ENCODE peak calls at places on chromosome 15, in nine cellular contexts. F is fibroblast of the aortic adventitia, V is fibroblast of lung, C is cardiac fibroblast, Q is HCT116, I is A549, L is GM20000, P is heart left ventricle, G is tibial nerve. T is an unnamed sample.

GRCh38 chr15:100334015-100334414 is 7.8 kb downstream of the ADAMTS17 start:
- DNase-seq in F (no peak), I (no peak), G (no peak), V (no peak), L (no peak), C (no peak), P (no peak), Q (no peak), T (no peak)

GRCh38 chr15:95024388-95024787 is 793.0 kb downstream of the MCTP2 start:
- DNase-seq in Q (peak; percentile 24), F (peak; percentile 14), I (no peak), G (no peak), C (peak; percentile 65), P (no peak), L (no peak), V (peak; percentile 63), T (peak; percentile 63)

GRCh38 chr15:57505949-57506391 is 85.7 kb upstream of the MYZAP start:
- DNase-seq in I (no peak), C (peak; percentile 52), L (no peak), Q (no peak), F (peak; percentile 76), V (peak; percentile 70), P (peak; percentile 69), G (no peak), T (peak; percentile 97)

GRCh38 chr15:44125879-44126278 is 69.2 kb downstream of the FRMD5 start:
- DNase-seq in G (no peak), F (no peak), C (no peak), Q (no peak), L (no peak), P (no peak), V (no peak), I (no peak), T (no peak)

GRCh38 chr15:70853855-70854668 is at the start of gene LARP6:
- DNase-seq in C (peak; percentile 29), G (no peak), I (peak; percentile 59), L (peak; percentile 58), V (peak; percentile 37), Q (no peak), F (peak; percentile 30), P (peak; percentile 76), T (no peak)

GRCh38 chr15:63052961-63053698 is 10.6 kb downstream of the TPM1 start:
- DNase-seq in P (peak; percentile 75), G (peak; percentile 58), L (no peak), I (no peak), F (peak; percentile 67), C (peak; percentile 75), Q (no peak), V (peak; percentile 79), T (no peak)

GRCh38 chr15:100880139-100880896 is 687 bp downstream of the ALDH1A3 start:
- DNase-seq in Q (no peak), C (no peak), L (peak; percentile 43), G (no peak), F (peak; percentile 35), V (no peak), P (no peak), I (no peak), T (no peak)

GRCh38 chr15:52397118-52397517 is 101.5 kb upstream of the MYO5C start:
- DNase-seq in G (no peak), L (no peak), V (no peak), Q (no peak), C (no peak), P (peak; percentile 30), I (no peak), F (no peak), T (no peak)

GRCh38 chr15:57321973-57322601 is 54.2 kb upstream of the CGNL1 start:
- DNase-seq in P (no peak), G (no peak), F (no peak), I (no peak), L (no peak), V (no peak), C (no peak), Q (no peak), T (no peak)

GRCh38 chr15:50675524-50676144 is 11.0 kb downstream of the TRPM7 start:
- DNase-seq in L (no peak), F (peak; percentile 75), V (peak; percentile 73), P (no peak), C (peak; percentile 70), Q (peak; percentile 21), I (peak; percentile 25), G (no peak), T (peak; percentile 45)

GRCh38 chr15:70492240-70493177 is 270.8 kb downstream of the UACA start:
- DNase-seq in I (peak; percentile 77), Q (no peak), F (peak; percentile 81), P (peak; percentile 53), V (peak; percentile 83), G (no peak), C (peak; percentile 85), L (peak; percentile 70), T (peak; percentile 87)

GRCh38 chr15:20644896-20645295 is 103.3 kb upstream of the GOLGA6L6 start:
- DNase-seq in C (no peak), P (no peak), I (no peak), Q (no peak), F (no peak), V (no peak), L (no peak), G (no peak), T (no peak)

GRCh38 chr15:20644026-20644425 is 102.4 kb upstream of the GOLGA6L6 start:
- DNase-seq in G (no peak), P (no peak), I (no peak), F (no peak), Q (no peak), C (no peak), V (no peak), L (no peak), T (no peak)

GRCh38 chr15:20642054-20642767 is 100.6 kb upstream of the GOLGA6L6 start:
- DNase-seq in I (no peak), P (no peak), L (no peak), C (no peak), F (no peak), V (no peak), G (no peak), Q (no peak), T (no peak)

GRCh38 chr15:20645956-20646355 is 104.4 kb upstream of the GOLGA6L6 start:
- DNase-seq in G (no peak), P (peak; percentile 39), I (no peak), F (peak; percentile 4), V (no peak), C (no peak), L (peak; percentile 39), Q (no peak), T (no peak)

GRCh38 chr15:20643024-20643770 is 101.6 kb upstream of the GOLGA6L6 start:
- DNase-seq in I (no peak), L (no peak), P (no peak), C (no peak), Q (no peak), V (no peak), G (no peak), F (no peak), T (no peak)
- TF ChIP-seq CTCF in I (no peak), L (no peak), P (no peak), C (no peak), Q (no peak), V (no peak), G (no peak), F (no peak), T (no peak)

DNA sequence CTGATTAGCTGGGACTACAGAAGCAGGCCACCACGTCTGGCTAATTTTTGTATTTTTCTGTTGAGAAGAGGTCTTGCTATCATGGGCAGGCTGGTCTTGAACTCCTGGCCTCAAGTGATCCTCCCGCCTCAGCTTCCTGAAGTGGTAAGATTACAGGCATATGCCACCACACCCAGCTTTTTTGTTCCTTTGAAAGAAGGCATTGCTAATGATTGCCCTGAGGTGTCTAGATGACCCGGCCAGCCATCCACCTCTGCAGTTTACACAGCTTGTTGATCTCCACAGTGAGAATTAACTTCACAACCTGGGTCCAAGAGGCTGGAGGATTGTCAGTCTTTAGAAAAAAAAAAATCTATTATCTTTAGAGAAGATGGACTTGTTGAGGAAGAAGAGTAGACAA is 58.7 kb downstream of the SMAD3 start:
- DNase-seq in P (no peak), V (no peak), I (no peak), F (no peak), L (no peak), Q (no peak), G (no peak), C (no peak), T (peak; percentile 72)
- TF ChIP-seq CTCF in P (no peak), V (no peak), I (no peak), F (no peak), L (no peak), Q (no peak), G (no peak), C (no peak), T (no peak)

GRCh38 chr15:27017168-27017809 is 46.3 kb downstream of the GABRG3 start:
- DNase-seq in P (no peak), V (peak; percentile 76), I (peak; percentile 87), L (peak; percentile 31), Q (no peak), G (peak; percentile 30), C (peak; percentile 37), F (peak; percentile 45), T (peak; percentile 29)
- TF ChIP-seq CTCF in P (peak; percentile 53), V (peak; percentile 95), I (peak; percentile 88), L (peak; percentile 35), Q (peak; percentile 14), G (no peak), C (peak; percentile 51), F (peak; percentile 50), T (peak; percentile 45)

DNA sequence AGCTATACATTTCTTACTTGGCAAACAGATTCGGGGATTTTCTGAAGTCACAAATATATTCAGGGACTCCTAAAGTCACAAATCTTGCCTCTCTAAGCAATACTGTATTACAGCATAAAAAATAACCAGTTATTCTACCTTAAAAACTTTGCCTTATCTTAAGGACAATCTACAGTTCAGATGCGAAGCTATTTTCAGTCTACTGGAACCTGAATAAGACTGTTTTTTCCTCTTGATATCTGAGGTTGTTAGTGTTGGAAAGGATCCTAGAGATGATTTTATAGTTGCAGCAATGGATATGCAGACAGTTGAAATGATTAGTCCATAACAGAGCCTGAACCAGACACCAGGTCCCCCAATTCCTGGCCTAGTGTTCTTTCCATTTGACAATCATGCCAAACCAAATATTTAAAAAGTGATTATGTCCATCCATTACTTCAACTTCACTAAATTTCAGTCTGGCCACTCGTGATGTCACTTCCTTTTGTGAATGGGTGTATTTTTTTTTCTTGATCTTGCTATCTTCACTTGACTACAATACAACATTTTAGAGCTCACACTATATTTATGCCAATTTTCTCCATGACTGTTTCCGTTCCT is 1.8 kb downstream of the HDGFL3 start:
- DNase-seq in C (peak; percentile 90), L (no peak), Q (no peak), I (no peak), P (no peak), G (no peak), V (peak; percentile 70), F (peak; percentile 84), T (no peak)
- TF ChIP-seq CTCF in C (no peak), L (no peak), Q (no peak), I (no peak), P (no peak), G (no peak), V (no peak), F (no peak), T (no peak)